ENCODE peak calls at places on chromosomes 3 and 15, in ten cellular contexts. R, D, J, T, O, P, X, M, G and U are unnamed samples.

GRCh38 chr3:32423534-32423933 is 31.9 kb downstream of the CMTM7 start:
- DNase-seq in J (peak), T (no peak), R (no peak), M (no peak), P (no peak), O (no peak), X (no peak), G (no peak), D (no peak), U (no peak)

GRCh38 chr3:107753988-107754387 is 231.2 kb downstream of the BBX start:
- DNase-seq in G (no peak), P (no peak), R (no peak), J (no peak), D (no peak), M (no peak), T (no peak), X (no peak), O (no peak), U (no peak)

GRCh38 chr15:91942676-91943417 is 89.3 kb downstream of the SLCO3A1 start:
- DNase-seq in D (peak), X (peak), M (no peak), O (no peak), T (peak), R (peak), P (peak), J (peak), G (no peak), U (peak)

GRCh38 chr15:101114610-101115009 is 137.2 kb downstream of the CHSY1 start:
- DNase-seq in D (no peak), G (no peak), M (no peak), O (no peak), J (no peak), T (no peak), P (no peak), X (no peak), R (no peak), U (no peak)

GRCh38 chr15:48858401-48858800 is 19.5 kb upstream of the EID1 start:
- DNase-seq in O (no peak), T (no peak), P (no peak), J (no peak), D (no peak), G (no peak), X (no peak), M (no peak), R (no peak), U (no peak)

GRCh38 chr3:193872265-193872753 is 263.6 kb upstream of the HES1 start:
- DNase-seq in J (peak), D (no peak), M (peak), X (no peak), T (no peak), G (no peak), O (no peak), P (no peak), R (peak), U (peak)

GRCh38 chr15:67660446-67660845 is 117.9 kb downstream of the MAP2K5 start:
- DNase-seq in R (no peak), M (no peak), J (no peak), O (no peak), T (no peak), P (no peak), G (no peak), X (no peak), D (no peak), U (no peak)

GRCh38 chr15:48653216-48653615 is 7.7 kb upstream of the FBN1 start:
- DNase-seq in X (no peak), D (no peak), J (no peak), O (no peak), R (no peak), T (no peak), P (no peak), G (no peak), M (no peak), U (no peak)

GRCh38 chr3:13189639-13190375 is 116.6 kb upstream of the IQSEC1 start:
- DNase-seq in J (peak), P (peak), M (peak), T (no peak), D (no peak), R (no peak), O (no peak), G (no peak), X (no peak), U (peak)

DNA sequence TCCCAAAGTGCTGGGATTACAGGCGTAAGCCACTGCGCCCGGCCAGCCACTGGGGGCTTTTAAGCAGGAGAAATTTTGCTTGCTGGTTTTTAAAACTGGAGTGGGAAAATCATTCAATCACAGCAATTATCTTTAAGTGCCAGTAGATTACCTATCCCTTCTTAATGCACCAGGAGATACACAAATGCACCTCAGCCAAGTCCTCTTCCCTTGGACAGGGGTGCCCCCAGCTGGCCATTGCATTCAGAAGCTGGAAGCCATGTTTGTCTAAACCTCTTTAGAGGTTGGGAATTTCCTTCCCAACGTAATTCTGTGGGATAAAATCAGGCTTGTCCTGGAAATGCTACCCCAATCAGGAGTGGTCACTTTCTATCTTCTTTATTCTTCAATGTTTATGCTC is 26.6 kb downstream of the MIX23 start:
- DNase-seq in P (no peak), T (no peak), O (peak), D (peak), M (peak), X (peak), G (no peak), R (peak), J (peak), U (no peak)
- TF ChIP-seq CTCF in P (no peak), T (peak), O (peak), D (peak), M (peak), X (no peak), G (peak), R (peak), J (peak), U (peak)

GRCh38 chr15:31263751-31264533 is 62.7 kb upstream of the KLF13 start:
- DNase-seq in M (no peak), G (no peak), T (peak), J (peak), O (no peak), X (peak), P (peak), R (peak), D (peak), U (peak)
- TF ChIP-seq CTCF in M (no peak), G (no peak), T (peak), J (peak), O (no peak), X (no peak), P (no peak), R (no peak), D (no peak), U (no peak)

DNA sequence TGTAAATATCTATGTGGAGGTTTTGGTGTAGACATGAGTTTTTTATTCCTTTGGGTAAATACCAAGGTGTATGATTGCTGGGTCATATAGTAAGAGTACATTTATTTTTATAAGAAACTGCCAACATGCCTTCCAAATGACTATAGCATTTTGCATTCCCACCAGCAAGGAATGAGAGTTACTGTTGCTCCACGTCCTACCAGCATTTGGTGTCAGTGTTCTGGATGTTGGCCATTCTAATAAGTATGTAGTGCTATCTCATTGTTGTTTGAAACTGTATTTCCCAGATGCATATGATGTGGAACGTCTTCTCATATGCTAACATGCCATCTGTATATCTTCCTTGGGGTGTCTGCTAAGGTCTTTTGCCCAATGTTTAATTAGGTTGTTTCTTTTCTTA is 38.7 kb downstream of the LHFPL4 start:
- DNase-seq in P (no peak), D (no peak), O (no peak), G (no peak), J (no peak), R (no peak), X (no peak), T (no peak), M (no peak), U (no peak)
- TF ChIP-seq CTCF in P (no peak), D (no peak), O (no peak), G (no peak), J (no peak), R (no peak), X (no peak), T (no peak), M (no peak), U (no peak)

DNA sequence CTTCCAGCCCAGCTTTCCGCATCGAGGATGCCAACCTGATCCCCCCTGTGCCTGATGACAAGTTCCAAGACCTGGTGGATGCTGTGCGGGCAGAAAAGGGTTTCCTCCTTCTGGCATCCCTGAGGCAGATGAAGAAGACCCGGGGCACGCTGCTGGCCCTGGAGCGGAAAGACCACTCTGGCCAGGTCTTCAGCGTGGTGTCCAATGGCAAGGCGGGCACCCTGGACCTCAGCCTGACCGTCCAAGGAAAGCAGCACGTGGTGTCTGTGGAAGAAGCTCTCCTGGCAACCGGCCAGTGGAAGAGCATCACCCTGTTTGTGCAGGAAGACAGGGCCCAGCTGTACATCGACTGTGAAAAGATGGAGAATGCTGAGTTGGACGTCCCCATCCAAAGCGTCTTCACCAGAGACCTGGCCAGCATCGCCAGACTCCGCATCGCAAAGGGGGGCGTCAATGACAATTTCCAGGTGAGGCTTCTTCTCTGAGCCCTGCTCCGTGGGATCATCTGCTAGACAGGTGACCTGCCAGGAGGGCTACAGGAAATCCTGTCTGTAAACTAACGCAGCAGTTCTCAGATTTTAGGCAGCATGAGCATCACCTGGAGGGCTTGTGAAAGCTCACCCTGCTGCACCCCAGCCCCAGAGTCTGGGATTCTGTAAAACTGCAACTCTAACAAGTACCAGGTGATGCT is 1.6 kb downstream of the THBS1 start:
- DNase-seq in T (no peak), D (no peak), O (no peak), M (peak), P (no peak), X (peak), G (no peak), J (no peak), R (peak), U (peak)
- TF ChIP-seq CTCF in T (no peak), D (no peak), O (no peak), M (no peak), P (no peak), X (no peak), G (no peak), J (no peak), R (no peak), U (no peak)

GRCh38 chr3:72011495-72011894 is 226.5 kb upstream of the PROK2 start:
- DNase-seq in D (no peak), R (no peak), T (no peak), J (no peak), M (no peak), O (no peak), X (no peak), P (no peak), G (no peak), U (no peak)

GRCh38 chr3:72012376-72012775 is 227.4 kb upstream of the PROK2 start:
- DNase-seq in D (no peak), T (no peak), J (no peak), O (no peak), G (no peak), R (no peak), M (no peak), P (no peak), X (no peak), U (no peak)

GRCh38 chr3:72013104-72013503 is 228.2 kb upstream of the PROK2 start:
- DNase-seq in P (no peak), X (no peak), M (no peak), D (no peak), R (no peak), T (no peak), J (no peak), G (no peak), O (no peak), U (no peak)

GRCh38 chr3:72008226-72008996 is 223.5 kb upstream of the PROK2 start:
- DNase-seq in G (no peak), X (no peak), T (peak), M (no peak), D (no peak), P (no peak), O (no peak), J (no peak), R (no peak), U (no peak)

GRCh38 chr3:72010044-72010443 is 225.1 kb upstream of the PROK2 start:
- DNase-seq in G (no peak), P (no peak), O (no peak), X (no peak), T (no peak), J (no peak), R (no peak), M (no peak), D (no peak), U (no peak)
- TF ChIP-seq CTCF in G (no peak), P (no peak), O (no peak), X (no peak), T (no peak), J (no peak), R (no peak), M (no peak), D (no peak), U (no peak)

GRCh38 chr3:9076985-9077384 is 113.7 kb upstream of the RAD18 start:
- DNase-seq in G (no peak), T (no peak), O (no peak), X (no peak), M (no peak), D (no peak), P (no peak), R (no peak), J (no peak), U (no peak)

GRCh38 chr3:9079674-9080073 is 116.4 kb upstream of the RAD18 start:
- DNase-seq in X (no peak), R (no peak), T (no peak), M (no peak), P (no peak), D (no peak), J (no peak), O (no peak), G (no peak), U (no peak)

GRCh38 chr3:9080165-9080564 is 116.9 kb upstream of the RAD18 start:
- DNase-seq in G (no peak), O (no peak), X (no peak), J (no peak), P (no peak), R (no peak), T (no peak), D (no peak), M (no peak), U (no peak)

GRCh38 chr3:9081201-9081818 is 118.0 kb upstream of the RAD18 start:
- DNase-seq in M (no peak), P (no peak), X (no peak), O (no peak), T (no peak), J (no peak), D (no peak), G (no peak), R (no peak), U (no peak)

GRCh38 chr3:9078561-9079240 is 115.4 kb upstream of the RAD18 start:
- DNase-seq in P (no peak), D (no peak), O (peak), T (no peak), R (no peak), J (no peak), X (no peak), M (no peak), G (no peak), U (no peak)
- TF ChIP-seq CTCF in P (no peak), D (no peak), O (peak), T (no peak), R (no peak), J (peak), X (no peak), M (no peak), G (no peak), U (no peak)

GRCh38 chr3:12138044-12138443 is 20.7 kb downstream of the TIMP4 start:
- DNase-seq in D (no peak), R (peak), G (no peak), J (peak), P (peak), M (no peak), T (no peak), X (peak), O (no peak), U (no peak)
- TF ChIP-seq CTCF in D (no peak), R (no peak), G (peak), J (peak), P (peak), M (peak), T (peak), X (peak), O (peak), U (no peak)

GRCh38 chr3:53696401-53697172 is 149.6 kb downstream of the CHDH start:
- DNase-seq in X (no peak), J (no peak), M (no peak), R (no peak), P (no peak), D (no peak), T (peak), G (no peak), O (no peak), U (no peak)
- TF ChIP-seq CTCF in X (no peak), J (peak), M (no peak), R (no peak), P (no peak), D (no peak), T (peak), G (no peak), O (no peak), U (no peak)

DNA sequence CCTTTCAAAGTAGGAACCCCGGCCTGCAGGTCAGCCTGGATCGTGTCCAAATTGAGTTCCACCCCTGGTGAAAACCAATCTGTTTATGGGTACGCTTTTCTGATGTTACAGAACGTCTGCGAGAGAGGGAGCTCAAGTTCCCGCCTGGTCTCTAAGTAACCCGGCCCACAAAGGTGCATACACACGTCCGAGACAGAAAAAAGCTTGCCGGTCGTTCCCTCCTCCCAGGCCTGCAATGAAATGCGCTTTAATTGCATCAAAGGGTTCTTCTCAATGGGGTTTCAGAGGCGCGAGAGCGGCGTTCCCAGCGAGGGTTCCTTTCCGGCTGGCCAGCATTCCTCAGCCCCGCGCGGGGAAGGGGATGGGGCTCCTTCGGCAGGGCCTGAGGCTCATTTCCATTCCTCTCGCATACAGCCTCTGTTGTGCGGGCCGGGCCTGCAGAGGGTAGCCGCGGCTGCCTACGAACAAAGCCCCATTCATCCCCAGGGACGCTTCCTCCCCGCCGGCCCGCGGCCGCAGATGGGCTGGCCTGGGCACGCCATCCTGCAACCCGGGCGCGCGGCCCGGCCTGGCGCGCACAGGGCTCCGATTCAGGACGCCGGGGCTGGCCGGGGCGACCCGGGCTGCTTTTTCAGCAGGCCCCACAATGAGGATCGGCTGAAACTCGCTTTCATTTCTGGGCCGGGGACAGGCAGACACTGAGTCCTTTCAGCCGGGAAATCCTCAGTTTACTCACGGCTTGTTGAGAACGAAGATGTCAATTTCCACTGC is 138.3 kb downstream of the TMCO5A start:
- DNase-seq in G (no peak), X (peak), T (peak), P (peak), O (peak), J (peak), M (peak), R (peak), D (no peak), U (peak)
- TF ChIP-seq CTCF in G (no peak), X (no peak), T (no peak), P (no peak), O (no peak), J (peak), M (peak), R (no peak), D (no peak), U (no peak)